ENCODE peak calls at places on chromosomes 6 and 20, in six cellular contexts. N, D, S, Z, F and J are unnamed samples.

GRCh38 chr20:37729909-37730308 is 36.1 kb downstream of the CTNNBL1 start:
- DNase-seq in N (no peak), D (no peak), S (no peak), Z (no peak), F (no peak), J (no peak)

GRCh38 chr20:63457737-63458136 is 14.7 kb downstream of the KCNQ2 start:
- DNase-seq in N (no peak), D (no peak), S (no peak), Z (peak), F (no peak), J (no peak)

GRCh38 chr6:108914235-108915022 is 66.2 kb downstream of the ARMC2 start:
- DNase-seq in N (no peak), D (no peak), S (no peak), Z (peak), F (no peak), J (no peak)

GRCh38 chr6:31122803-31123706 is 2.8 kb upstream of the CDSN start:
- DNase-seq in N (no peak), D (peak), S (peak), Z (no peak), F (no peak), J (peak)

GRCh38 chr6:170101281-170102035 is 189.4 kb downstream of the DLL1 start:
- DNase-seq in N (no peak), D (no peak), S (no peak), Z (peak), F (no peak), J (no peak)

GRCh38 chr6:48140221-48140620 is 29.2 kb upstream of the PTCHD4 start:
- DNase-seq in N (no peak), D (no peak), S (no peak), Z (no peak), F (no peak), J (no peak)

GRCh38 chr6:74925683-74926082 is 280.2 kb downstream of the COL12A1 start:
- DNase-seq in N (no peak), D (no peak), S (no peak), Z (no peak), F (no peak), J (no peak)

GRCh38 chr20:51731771-51732453 is 36.3 kb downstream of the ATP9A start:
- DNase-seq in N (no peak), D (no peak), S (no peak), Z (no peak), F (no peak), J (no peak)

GRCh38 chr6:43648248-43648647 is 3.4 kb downstream of the RSPH9 start:
- DNase-seq in N (no peak), D (no peak), S (no peak), Z (no peak), F (no peak), J (no peak)

GRCh38 chr20:58523916-58524315 is 8.7 kb upstream of the APCDD1L start:
- DNase-seq in N (no peak), D (peak), S (no peak), Z (no peak), F (no peak), J (peak)

GRCh38 chr6:22959571-22959970 is 390.2 kb downstream of the HDGFL1 start:
- DNase-seq in N (no peak), D (no peak), S (no peak), Z (no peak), F (no peak), J (no peak)

GRCh38 chr6:90068835-90069478 is 174.7 kb downstream of the GJA10 start:
- DNase-seq in N (no peak), D (no peak), S (no peak), Z (no peak), F (no peak), J (no peak)

GRCh38 chr6:107114872-107115694 is at the start of gene BEND3:
- DNase-seq in N (peak), D (no peak), S (peak), Z (peak), F (peak), J (no peak)

GRCh38 chr6:35503534-35503933 is 6.7 kb upstream of the TEAD3 start:
- DNase-seq in N (no peak), D (no peak), S (no peak), Z (no peak), F (no peak), J (no peak)

GRCh38 chr6:96942676-96943075 is 18.1 kb downstream of the KLHL32 start:
- DNase-seq in N (no peak), D (no peak), S (no peak), Z (no peak), F (no peak), J (no peak)

GRCh38 chr6:68638225-68638900 is 3.3 kb downstream of the ADGRB3 start:
- DNase-seq in N (no peak), D (no peak), S (no peak), Z (no peak), F (no peak), J (peak)

GRCh38 chr6:150361876-150362275 is 6.9 kb upstream of the IYD start:
- DNase-seq in N (no peak), D (no peak), S (no peak), Z (no peak), F (no peak), J (no peak)

GRCh38 chr20:38473353-38473795 is 731 bp downstream of the RALGAPB start:
- DNase-seq in N (no peak), D (peak), S (no peak), Z (no peak), F (no peak), J (no peak)

GRCh38 chr20:58097943-58098342 is 130.5 kb downstream of the ANKRD60 start:
- DNase-seq in N (no peak), D (no peak), S (no peak), Z (no peak), F (no peak), J (no peak)

GRCh38 chr6:91267246-91267645 is 680.4 kb upstream of the MAP3K7 start:
- DNase-seq in N (no peak), D (no peak), S (no peak), Z (no peak), F (no peak), J (no peak)

GRCh38 chr6:5706094-5707033 is 300.4 kb downstream of the NRN1 start:
- DNase-seq in N (no peak), D (no peak), S (no peak), Z (no peak), F (no peak), J (no peak)

GRCh38 chr6:35544748-35545361 is 32.2 kb upstream of the TULP1 start:
- DNase-seq in N (no peak), D (no peak), S (no peak), Z (peak), F (no peak), J (no peak)

GRCh38 chr6:119637768-119638167 is 288.2 kb upstream of the MAN1A1 start:
- DNase-seq in N (no peak), D (no peak), S (no peak), Z (no peak), F (no peak), J (no peak)

GRCh38 chr6:148441454-148441911 is 98.8 kb downstream of the SASH1 start:
- DNase-seq in N (no peak), D (peak), S (no peak), Z (no peak), F (no peak), J (no peak)

GRCh38 chr20:17533396-17533795 is 2.2 kb upstream of the BFSP1 start:
- DNase-seq in N (no peak), D (peak), S (no peak), Z (no peak), F (no peak), J (no peak)

GRCh38 chr6:81727876-81728517 is 24.5 kb downstream of the TENT5A start:
- DNase-seq in N (no peak), D (no peak), S (no peak), Z (no peak), F (no peak), J (no peak)

GRCh38 chr6:26118999-26119398 is 31.8 kb downstream of the HFE start:
- DNase-seq in N (no peak), D (no peak), S (no peak), Z (no peak), F (no peak), J (peak)

GRCh38 chr20:1227121-1227582 is 1.3 kb downstream of the RAD21L1 start:
- DNase-seq in N (no peak), D (no peak), S (no peak), Z (no peak), F (no peak), J (no peak)

GRCh38 chr6:69343856-69344255 is 453.0 kb downstream of the LMBRD1 start:
- DNase-seq in N (no peak), D (no peak), S (no peak), Z (no peak), F (no peak), J (no peak)

GRCh38 chr6:83708546-83708969 is 343 bp downstream of the SNAP91 start:
- DNase-seq in N (no peak), D (no peak), S (peak), Z (peak), F (no peak), J (no peak)

GRCh38 chr6:125267806-125268523 is 33.8 kb downstream of the HDDC2 start:
- DNase-seq in N (no peak), D (no peak), S (no peak), Z (no peak), F (no peak), J (no peak)

GRCh38 chr6:11585426-11586016 is 48.0 kb downstream of the TMEM170B start:
- DNase-seq in N (no peak), D (peak), S (no peak), Z (no peak), F (no peak), J (peak)

GRCh38 chr6:107196143-107196542 is 80.8 kb upstream of the BEND3 start:
- DNase-seq in N (no peak), D (no peak), S (no peak), Z (no peak), F (no peak), J (no peak)

GRCh38 chr6:26054937-26055669 is 32.1 kb upstream of the HFE start:
- DNase-seq in N (peak), D (peak), S (peak), Z (peak), F (peak), J (peak)

GRCh38 chr20:62177307-62177706 is 5.5 kb upstream of the MTG2 start:
- DNase-seq in N (no peak), D (no peak), S (no peak), Z (no peak), F (no peak), J (no peak)